ENCODE peak calls at places on chromosomes 2 and 18, in seven cellular contexts. O is HFFc6, Q is brain microvascular endothelial cell, E is fibroblast of lung, D is A549, F is GM20000, J is mucosa of descending colon. R is an unnamed sample.
A peak's percentile ranks its signal among the peaks of the same experiment; 100 is the strongest.

GRCh38 chr2:55163895-55164509 is 68.1 kb downstream of the CLHC1 start:
- DNase-seq in E (no peak), O (no peak), F (no peak), Q (no peak), D (no peak), J (no peak), R (no peak)

GRCh38 chr2:18559531-18559930 is 922 bp downstream of the RDH14 start:
- DNase-seq in O (no peak), F (no peak), J (no peak), E (no peak), D (peak; percentile 8), Q (no peak), R (no peak)

GRCh38 chr2:152537252-152537651 is 180.0 kb downstream of the PRPF40A start:
- DNase-seq in J (no peak), E (peak; percentile 64), Q (no peak), O (no peak), D (no peak), F (no peak), R (no peak)

GRCh38 chr18:24271381-24272331 is 126.0 kb downstream of the OSBPL1A start:
- DNase-seq in E (peak; percentile 71), Q (peak; percentile 63), J (peak; percentile 82), F (peak; percentile 55), D (peak; percentile 80), O (peak; percentile 57), R (peak; percentile 28)

GRCh38 chr2:109527846-109528705 is 85.7 kb downstream of the SEPTIN10 start:
- DNase-seq in Q (no peak), D (no peak), O (no peak), E (no peak), J (no peak), F (no peak), R (no peak)

GRCh38 chr2:27702302-27702701 is 38.6 kb downstream of the SLC4A1AP start:
- DNase-seq in O (no peak), J (no peak), D (no peak), E (no peak), F (no peak), Q (no peak), R (no peak)

GRCh38 chr2:73984203-73984921 is at the start of gene TET3:
- DNase-seq in Q (no peak), O (no peak), E (no peak), J (peak; percentile 82), F (peak; percentile 88), D (peak; percentile 34), R (peak; percentile 77)

GRCh38 chr18:66511810-66512209 is 92.1 kb downstream of the CDH19 start:
- DNase-seq in D (peak; percentile 72), J (no peak), O (no peak), Q (no peak), E (no peak), F (no peak), R (no peak)

GRCh38 chr2:151408788-151409600 is 708 bp upstream of the RIF1 start:
- DNase-seq in Q (no peak), E (no peak), J (no peak), D (no peak), O (no peak), F (no peak), R (no peak)

GRCh38 chr18:54672846-54673475 is 81.9 kb downstream of the DYNAP start:
- DNase-seq in O (no peak), F (no peak), J (no peak), E (no peak), Q (peak; percentile 25), D (peak; percentile 29), R (no peak)

GRCh38 chr2:162934191-162934590 is 95.6 kb upstream of the KCNH7 start:
- DNase-seq in D (no peak), E (no peak), Q (no peak), J (no peak), O (no peak), F (no peak), R (no peak)

GRCh38 chr18:59957957-59958356 is 58.2 kb downstream of the PMAIP1 start:
- DNase-seq in O (peak; percentile 60), F (no peak), D (peak; percentile 5), J (no peak), E (peak; percentile 66), Q (peak; percentile 77), R (no peak)

GRCh38 chr2:182980115-182980514 is 58.1 kb downstream of the NCKAP1 start:
- DNase-seq in J (no peak), D (peak; percentile 36), E (peak; percentile 75), F (peak; percentile 32), Q (no peak), O (peak; percentile 46), R (peak; percentile 39)

GRCh38 chr2:152755029-152755428 is 36.6 kb downstream of the ARL6IP6 start:
- DNase-seq in F (no peak), J (no peak), E (peak; percentile 6), D (peak; percentile 43), O (no peak), Q (no peak), R (no peak)

GRCh38 chr18:24051256-24051947 is 36.8 kb downstream of the TTC39C start:
- DNase-seq in O (peak; percentile 10), Q (peak; percentile 30), F (no peak), J (no peak), E (peak; percentile 68), D (peak; percentile 71), R (peak; percentile 27)

GRCh38 chr2:241798081-241798630 is 10.8 kb upstream of the NEU4 start:
- DNase-seq in J (peak; percentile 84), O (no peak), Q (no peak), E (no peak), D (no peak), F (peak; percentile 12), R (peak; percentile 11)

GRCh38 chr2:157345647-157346389 is 20.2 kb upstream of the ERMN start:
- DNase-seq in F (no peak), J (no peak), O (no peak), Q (no peak), E (no peak), D (no peak), R (no peak)

GRCh38 chr2:101860157-101860556 is 131.6 kb upstream of the IL1R2 start:
- DNase-seq in E (no peak), F (no peak), Q (no peak), O (no peak), D (no peak), J (no peak), R (no peak)

GRCh38 chr2:6828299-6828584 is 37.5 kb downstream of the CMPK2 start:
- DNase-seq in F (no peak), O (peak; percentile 2), J (no peak), D (peak; percentile 28), Q (no peak), E (peak; percentile 66), R (no peak)

GRCh38 chr18:62436636-62437519 is 85.9 kb upstream of the ZCCHC2 start:
- DNase-seq in D (no peak), O (peak; percentile 55), E (peak; percentile 85), F (no peak), J (peak; percentile 85), Q (peak; percentile 63), R (no peak)

GRCh38 chr2:232689152-232689910 is 7.8 kb upstream of the GIGYF2 start:
- DNase-seq in O (peak; percentile 11), J (no peak), F (no peak), Q (peak; percentile 48), D (no peak), E (peak; percentile 46), R (no peak)

GRCh38 chr2:85908506-85908905 is 19.7 kb upstream of the ST3GAL5 start:
- DNase-seq in J (no peak), F (no peak), D (no peak), O (no peak), E (no peak), Q (no peak), R (no peak)

GRCh38 chr2:47313728-47314127 is 89.2 kb upstream of the MSH2 start:
- DNase-seq in D (no peak), Q (no peak), E (no peak), O (no peak), J (no peak), F (no peak), R (no peak)

GRCh38 chr2:7672027-7672684 is 754.9 kb downstream of the RNF144A start:
- DNase-seq in Q (peak; percentile 62), J (no peak), D (peak; percentile 75), O (peak; percentile 21), F (peak; percentile 34), E (peak; percentile 67), R (peak; percentile 31)

DNA sequence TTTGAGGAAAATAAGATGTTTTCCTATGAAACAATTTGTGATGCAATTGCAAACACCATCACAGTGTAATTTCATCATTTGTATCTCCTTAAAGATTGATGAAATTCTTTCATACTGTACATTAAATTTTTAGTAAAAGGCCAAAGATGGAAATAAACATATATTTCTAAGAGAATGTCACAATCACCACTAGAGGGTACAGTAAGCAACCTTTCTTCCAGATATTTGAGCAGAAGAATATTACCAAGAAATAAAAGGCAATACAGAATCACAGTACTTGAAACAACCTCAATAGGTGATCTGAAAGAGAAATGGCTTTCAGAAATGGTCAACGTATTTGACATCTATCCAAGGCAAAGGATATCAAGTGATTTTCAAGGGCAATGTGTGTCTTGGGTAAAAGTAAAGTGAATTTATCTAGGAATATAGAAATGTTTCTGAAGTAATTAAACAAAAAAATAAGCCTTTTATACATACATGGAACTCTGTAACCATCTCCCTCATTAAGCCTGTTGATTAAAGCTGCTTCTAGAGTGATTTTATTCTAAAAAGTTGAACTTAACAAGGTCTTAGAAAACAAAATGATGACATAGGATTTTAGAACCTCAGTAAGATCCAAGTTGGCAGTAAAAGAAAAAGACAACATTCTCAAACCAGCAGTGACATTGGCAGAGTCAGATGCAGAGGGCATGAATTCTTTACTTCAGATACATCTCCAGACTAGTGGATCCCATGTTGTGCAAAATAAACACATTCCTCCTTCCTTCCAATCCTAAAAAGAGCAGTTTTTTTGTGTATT is 90.3 kb upstream of the SESTD1 start:
- DNase-seq in O (no peak), Q (no peak), F (no peak), D (no peak), E (peak; percentile 38), J (no peak), R (no peak)
- TF ChIP-seq CTCF in O (peak; percentile 76), Q (no peak), F (no peak), D (peak; percentile 19), E (peak; percentile 50), J (no peak), R (peak; percentile 12)

GRCh38 chr2:228321019-228321418 is 139.5 kb upstream of the SPHKAP start:
- DNase-seq in D (no peak), Q (no peak), F (no peak), E (no peak), O (no peak), J (no peak), R (no peak)

GRCh38 chr2:228318218-228318617 is 136.7 kb upstream of the SPHKAP start:
- DNase-seq in Q (no peak), J (no peak), D (peak; percentile 40), O (peak; percentile 43), F (no peak), E (peak; percentile 15), R (no peak)
- TF ChIP-seq CTCF in Q (peak; percentile 34), J (no peak), D (peak; percentile 34), O (peak; percentile 77), F (no peak), E (peak; percentile 44), R (no peak)

DNA sequence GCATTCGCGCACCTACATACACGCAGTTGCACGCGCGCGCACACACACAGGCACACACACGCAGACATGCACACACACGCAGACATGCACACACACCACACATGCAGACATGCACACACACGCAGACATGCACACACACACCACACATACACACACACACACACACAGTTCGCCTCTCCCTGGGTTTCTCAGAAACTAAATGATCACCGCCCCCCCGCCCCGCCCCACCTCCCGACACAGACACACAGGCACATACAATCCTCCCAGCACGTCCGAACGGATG is 1.1 kb downstream of the EPHA4 start:
- DNase-seq in O (no peak), F (no peak), E (peak; percentile 31), J (no peak), D (no peak), Q (peak; percentile 19), R (no peak)
- TF ChIP-seq CTCF in O (no peak), F (no peak), E (no peak), J (no peak), D (no peak), Q (no peak), R (no peak)

GRCh38 chr18:3970929-3971328 is 484.2 kb downstream of the DLGAP1 start:
- DNase-seq in Q (no peak), O (peak; percentile 15), D (no peak), E (no peak), J (no peak), F (no peak), R (no peak)
- TF ChIP-seq CTCF in Q (peak; percentile 42), O (peak; percentile 60), D (no peak), E (peak; percentile 23), J (no peak), F (no peak), R (no peak)